ENCODE peak calls at places on chromosomes 16 and 17, in four cellular contexts. One of them, this sample, is unnamed.

GRCh38 chr16:1441391-1441829 is 2.9 kb downstream of the CCDC154 start:
- DNase-seq in A673: no peak
- DNase-seq in lower lobe of right lung: no peak
- DNase-seq in right cardiac atrium: no peak
- DNase-seq in this sample: no peak

GRCh38 chr16:72967941-72968340 is 80.0 kb downstream of the ZFHX3 start:
- DNase-seq in A673: no peak
- DNase-seq in lower lobe of right lung: no peak
- DNase-seq in right cardiac atrium: no peak
- DNase-seq in this sample: no peak

GRCh38 chr16:12231666-12232065 is 255.1 kb downstream of the SNX29 start:
- DNase-seq in A673: no peak
- DNase-seq in lower lobe of right lung: no peak
- DNase-seq in right cardiac atrium: no peak
- DNase-seq in this sample: no peak

GRCh38 chr16:88764913-88765349 is 20.1 kb downstream of the PIEZO1 start:
- DNase-seq in A673: no peak
- DNase-seq in lower lobe of right lung: peak; percentile 87
- DNase-seq in right cardiac atrium: no peak
- DNase-seq in this sample: no peak

GRCh38 chr16:46845952-46846351 is 15.0 kb upstream of the C16orf87 start:
- DNase-seq in A673: no peak
- DNase-seq in lower lobe of right lung: no peak
- DNase-seq in right cardiac atrium: no peak
- DNase-seq in this sample: no peak

GRCh38 chr16:84503751-84504395 is 586 bp downstream of the MEAK7 start:
- DNase-seq in A673: no peak
- DNase-seq in lower lobe of right lung: peak; percentile 41
- DNase-seq in right cardiac atrium: no peak
- DNase-seq in this sample: no peak

GRCh38 chr17:40824015-40824832 is 1.8 kb upstream of the KRT10 start:
- DNase-seq in A673: no peak
- DNase-seq in lower lobe of right lung: no peak
- DNase-seq in right cardiac atrium: no peak
- DNase-seq in this sample: no peak

GRCh38 chr17:20073056-20073979 is 64.2 kb downstream of the SPECC1 start:
- DNase-seq in A673: no peak
- DNase-seq in lower lobe of right lung: peak; percentile 67
- DNase-seq in right cardiac atrium: peak; percentile 83
- DNase-seq in this sample: no peak

GRCh38 chr17:40093005-40093579 is 7.3 kb downstream of the NR1D1 start:
- DNase-seq in A673: no peak
- DNase-seq in lower lobe of right lung: no peak
- DNase-seq in right cardiac atrium: peak; percentile 70
- DNase-seq in this sample: no peak

GRCh38 chr16:88772871-88773811 is 11.9 kb downstream of the PIEZO1 start:
- DNase-seq in A673: peak; percentile 78
- DNase-seq in lower lobe of right lung: peak; percentile 47
- DNase-seq in right cardiac atrium: peak; percentile 85
- DNase-seq in this sample: no peak

GRCh38 chr16:2404099-2404498 is 25.1 kb upstream of the CCNF start:
- DNase-seq in A673: no peak
- DNase-seq in lower lobe of right lung: no peak
- DNase-seq in right cardiac atrium: no peak
- DNase-seq in this sample: no peak

GRCh38 chr16:14641877-14642276 is 9.1 kb downstream of the BFAR start:
- DNase-seq in A673: peak; percentile 30
- DNase-seq in lower lobe of right lung: no peak
- DNase-seq in right cardiac atrium: no peak
- DNase-seq in this sample: no peak

GRCh38 chr16:3317315-3317999 is 12.2 kb downstream of the ZNF75A start:
- DNase-seq in A673: no peak
- DNase-seq in lower lobe of right lung: no peak
- DNase-seq in right cardiac atrium: no peak
- DNase-seq in this sample: no peak

GRCh38 chr17:8143581-8144400 is 8.4 kb downstream of the PER1 start:
- DNase-seq in A673: no peak
- DNase-seq in lower lobe of right lung: peak; percentile 45
- DNase-seq in right cardiac atrium: peak; percentile 58
- DNase-seq in this sample: no peak

GRCh38 chr16:50390914-50391700 is 22.3 kb upstream of the BRD7 start:
- DNase-seq in A673: no peak
- DNase-seq in lower lobe of right lung: no peak
- DNase-seq in right cardiac atrium: no peak
- DNase-seq in this sample: no peak

GRCh38 chr16:12294471-12294870 is 317.9 kb downstream of the SNX29 start:
- DNase-seq in A673: no peak
- DNase-seq in lower lobe of right lung: no peak
- DNase-seq in right cardiac atrium: no peak
- DNase-seq in this sample: no peak

GRCh38 chr17:12712415-12712814 is 46.7 kb downstream of the MYOCD start:
- DNase-seq in A673: no peak
- DNase-seq in lower lobe of right lung: no peak
- DNase-seq in right cardiac atrium: no peak
- DNase-seq in this sample: no peak

GRCh38 chr16:9139965-9140364 is 48.5 kb downstream of the HAPSTR1 start:
- DNase-seq in A673: peak; percentile 78
- DNase-seq in lower lobe of right lung: peak; percentile 20
- DNase-seq in right cardiac atrium: no peak
- DNase-seq in this sample: peak; percentile 46

GRCh38 chr16:22098538-22099255 is 6.4 kb downstream of the VWA3A start:
- DNase-seq in A673: peak; percentile 82
- DNase-seq in lower lobe of right lung: no peak
- DNase-seq in right cardiac atrium: no peak
- DNase-seq in this sample: peak; percentile 49

GRCh38 chr17:48326311-48326710 is 103.7 kb downstream of the SKAP1 start:
- DNase-seq in A673: no peak
- DNase-seq in lower lobe of right lung: no peak
- DNase-seq in right cardiac atrium: no peak
- DNase-seq in this sample: no peak

GRCh38 chr16:82535262-82535661 is 91.5 kb upstream of the CDH13 start:
- DNase-seq in A673: no peak
- DNase-seq in lower lobe of right lung: no peak
- DNase-seq in right cardiac atrium: no peak
- DNase-seq in this sample: no peak

GRCh38 chr16:569445-570254 is at the start of gene PIGQ:
- DNase-seq in A673: peak; percentile 79
- DNase-seq in lower lobe of right lung: peak; percentile 76
- DNase-seq in right cardiac atrium: peak; percentile 91
- DNase-seq in this sample: no peak

GRCh38 chr17:70624208-70624607 is 454.9 kb downstream of the KCNJ2 start:
- DNase-seq in A673: no peak
- DNase-seq in lower lobe of right lung: no peak
- DNase-seq in right cardiac atrium: no peak
- DNase-seq in this sample: no peak

GRCh38 chr16:87721622-87722565 is 43.9 kb downstream of the KLHDC4 start:
- DNase-seq in A673: no peak
- DNase-seq in lower lobe of right lung: no peak
- DNase-seq in right cardiac atrium: no peak
- DNase-seq in this sample: no peak

GRCh38 chr17:51647873-51648272 is 387.5 kb downstream of the UTP18 start:
- DNase-seq in A673: no peak
- DNase-seq in lower lobe of right lung: no peak
- DNase-seq in right cardiac atrium: no peak
- DNase-seq in this sample: no peak

GRCh38 chr17:29796652-29797051 is 133.4 kb downstream of the SSH2 start:
- DNase-seq in A673: no peak
- DNase-seq in lower lobe of right lung: no peak
- DNase-seq in right cardiac atrium: no peak
- DNase-seq in this sample: no peak

GRCh38 chr16:2512920-2513404 is 790 bp upstream of the ATP6V0C start:
- DNase-seq in A673: no peak
- DNase-seq in lower lobe of right lung: peak; percentile 50
- DNase-seq in right cardiac atrium: peak; percentile 67
- DNase-seq in this sample: no peak

DNA sequence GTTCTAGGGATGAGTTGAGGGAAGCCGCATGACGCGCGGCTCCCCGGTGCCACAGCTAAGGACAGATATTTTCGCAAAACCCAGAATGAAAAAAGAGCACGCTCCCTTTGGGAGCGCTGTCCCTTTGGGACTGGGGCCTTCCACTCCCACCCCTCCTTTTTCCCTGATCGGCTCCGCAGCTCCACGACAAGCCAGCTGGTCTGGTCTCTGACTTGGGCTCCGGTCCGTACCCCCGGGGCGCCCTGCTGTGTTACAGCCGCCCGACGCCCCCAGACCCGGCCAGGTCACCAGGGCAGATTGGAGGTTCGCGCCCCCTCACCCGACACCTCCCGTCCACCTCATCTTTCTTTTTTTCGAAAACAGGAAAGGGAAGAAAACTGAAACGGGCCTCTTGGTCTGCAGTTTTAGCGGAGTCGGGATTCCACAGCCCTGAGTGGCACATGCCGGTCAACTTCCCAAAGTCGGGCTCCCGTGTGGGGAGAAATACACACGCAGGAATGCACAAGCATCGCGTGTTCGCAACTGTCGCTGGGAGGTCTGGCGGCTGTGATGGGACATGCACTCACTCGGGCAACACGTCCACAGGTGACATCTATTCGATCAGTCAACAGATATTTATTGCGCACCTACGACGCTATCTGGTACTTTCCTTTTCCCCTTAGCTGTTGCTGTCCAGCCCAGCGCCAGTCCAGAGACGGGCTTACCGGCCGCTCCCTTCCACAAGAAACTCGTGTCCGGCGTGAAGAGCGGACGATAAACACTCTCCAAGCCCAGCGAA is 3.9 kb upstream of the SOX9 start:
- DNase-seq in A673: no peak
- DNase-seq in lower lobe of right lung: no peak
- DNase-seq in right cardiac atrium: peak; percentile 40
- DNase-seq in this sample: peak; percentile 55
- H3K4me3 ChIP-seq in A673: no peak overlapping the region
- H3K4me3 ChIP-seq in lower lobe of right lung: peak overlapping the region; percentile 43
- H3K4me3 ChIP-seq in right cardiac atrium: peak overlapping the region; percentile 29
- H3K4me3 ChIP-seq in this sample: peak overlapping the region; percentile 2

GRCh38 chr17:78012428-78012827 is 53.9 kb downstream of the TNRC6C start:
- DNase-seq in A673: no peak
- DNase-seq in lower lobe of right lung: no peak
- DNase-seq in right cardiac atrium: no peak
- DNase-seq in this sample: no peak

GRCh38 chr17:78014651-78015050 is 56.1 kb downstream of the TNRC6C start:
- DNase-seq in A673: no peak
- DNase-seq in lower lobe of right lung: no peak
- DNase-seq in right cardiac atrium: no peak
- DNase-seq in this sample: no peak

GRCh38 chr17:78016852-78017251 is 58.3 kb downstream of the TNRC6C start:
- DNase-seq in A673: no peak
- DNase-seq in lower lobe of right lung: no peak
- DNase-seq in right cardiac atrium: no peak
- DNase-seq in this sample: no peak

GRCh38 chr17:78010759-78011158 is 52.3 kb downstream of the TNRC6C start:
- DNase-seq in A673: no peak
- DNase-seq in lower lobe of right lung: no peak
- DNase-seq in right cardiac atrium: no peak
- DNase-seq in this sample: no peak

GRCh38 chr17:78013683-78014467 is 55.4 kb downstream of the TNRC6C start:
- DNase-seq in A673: peak; percentile 82
- DNase-seq in lower lobe of right lung: no peak
- DNase-seq in right cardiac atrium: no peak
- DNase-seq in this sample: peak; percentile 71
- H3K27ac ChIP-seq in A673: no peak overlapping the region
- H3K27ac ChIP-seq in lower lobe of right lung: no peak overlapping the region
- H3K27ac ChIP-seq in right cardiac atrium: no peak overlapping the region
- H3K27ac ChIP-seq in this sample: no peak overlapping the region

DNA sequence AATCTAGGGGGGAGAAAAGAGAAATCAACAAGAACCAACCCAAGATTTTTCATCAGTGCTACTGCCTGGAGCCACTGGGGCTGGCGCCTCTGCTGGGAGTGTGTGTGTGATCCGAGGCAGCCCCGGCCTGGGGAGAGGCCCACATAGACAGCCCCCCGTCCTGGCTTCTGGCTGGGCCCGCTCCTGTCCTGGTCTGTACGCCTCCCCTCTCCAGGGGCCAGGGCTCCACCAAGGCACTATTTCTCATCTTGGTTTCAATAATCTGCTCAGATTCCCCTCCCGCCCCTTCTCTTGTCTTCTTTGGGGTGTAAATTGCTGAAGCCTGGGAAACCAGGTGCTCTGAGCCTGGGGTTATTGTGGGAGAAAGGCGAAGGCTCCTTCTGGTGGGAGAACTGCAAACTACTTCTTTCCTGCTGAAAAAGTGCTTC is 7.8 kb downstream of the BAHCC1 start:
- DNase-seq in A673: peak; percentile 72
- DNase-seq in lower lobe of right lung: no peak
- DNase-seq in right cardiac atrium: no peak
- DNase-seq in this sample: no peak
- H3K4me3 ChIP-seq in A673: peak overlapping the region; percentile 96
- H3K4me3 ChIP-seq in lower lobe of right lung: peak overlapping the region; percentile 28
- H3K4me3 ChIP-seq in right cardiac atrium: no peak overlapping the region
- H3K4me3 ChIP-seq in this sample: no peak overlapping the region

DNA sequence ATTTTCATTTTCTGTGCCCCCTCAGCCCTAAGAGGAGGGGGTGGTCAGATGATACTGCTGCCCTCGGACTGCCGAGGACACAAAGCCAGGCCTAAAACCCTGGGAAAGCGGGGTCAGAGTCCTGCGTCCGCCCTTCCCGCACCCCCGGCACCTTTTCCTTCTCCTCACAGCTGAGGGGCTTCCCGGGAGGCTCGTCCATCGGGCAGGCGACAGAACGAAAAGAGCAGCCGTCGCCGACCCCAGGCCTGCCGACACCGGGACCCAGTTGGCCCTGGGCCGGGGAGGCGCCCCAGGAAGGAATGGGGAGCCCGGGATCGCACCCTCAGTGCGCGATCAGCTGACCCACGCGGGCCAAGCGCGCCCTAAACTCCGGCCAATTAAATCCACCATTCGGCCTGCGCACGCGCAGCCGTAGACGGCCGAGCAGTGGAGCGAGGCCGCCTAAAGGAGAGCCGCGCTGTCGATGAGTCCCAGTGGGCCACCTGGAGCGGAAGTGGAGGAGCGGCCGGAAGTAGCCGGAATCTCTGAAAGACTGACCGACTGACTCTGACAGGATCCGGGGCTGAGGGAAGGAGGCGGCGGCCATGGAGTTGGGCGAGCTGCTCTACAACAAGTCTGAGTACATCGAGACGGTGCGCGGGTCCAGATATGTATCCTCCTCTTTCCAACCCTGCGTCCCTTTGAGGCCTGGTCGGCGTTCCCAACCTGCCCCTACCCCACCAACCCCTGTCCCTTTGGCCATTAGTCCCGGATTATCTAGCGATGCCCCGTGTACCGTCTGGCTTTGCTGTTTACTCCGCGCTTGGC is at the start of the genes DCTN5 and PALB2:
- DNase-seq in A673: peak; percentile 97
- DNase-seq in lower lobe of right lung: peak; percentile 97
- DNase-seq in right cardiac atrium: peak; percentile 97
- DNase-seq in this sample: peak; percentile 96
- H3K27ac ChIP-seq in A673: peak within 1 kb of the TSS; percentile 87
- H3K27ac ChIP-seq in lower lobe of right lung: peak within 1 kb of the TSS; percentile 76
- H3K27ac ChIP-seq in right cardiac atrium: peak within 1 kb of the TSS; percentile 40
- H3K27ac ChIP-seq in this sample: peak within 1 kb of the TSS; percentile 96

GRCh38 chr17:68248199-68248825 is 469 bp downstream of the AMZ2 start:
- DNase-seq in A673: peak; percentile 51
- DNase-seq in lower lobe of right lung: no peak
- DNase-seq in right cardiac atrium: no peak
- DNase-seq in this sample: no peak
- H3K4me3 ChIP-seq in A673: peak overlapping the region; percentile 86
- H3K4me3 ChIP-seq in lower lobe of right lung: peak overlapping the region; percentile 91
- H3K4me3 ChIP-seq in right cardiac atrium: peak overlapping the region; percentile 52
- H3K4me3 ChIP-seq in this sample: peak overlapping the region; percentile 84